ENCODE peak calls at places on chromosomes 3 and 15, in five cellular contexts. One of them, this sample, is unnamed.

GRCh38 chr3:182384182-182384581 is 409.1 kb upstream of the ATP11B start:
- DNase-seq in breast epithelium: no peak
- DNase-seq in body of pancreas: no peak
- DNase-seq in left lung: no peak
- DNase-seq in uterus: no peak
- DNase-seq in this sample: no peak

GRCh38 chr3:78707094-78707493 is 1060.7 kb downstream of the ROBO1 start:
- DNase-seq in breast epithelium: no peak
- DNase-seq in body of pancreas: no peak
- DNase-seq in left lung: no peak
- DNase-seq in uterus: no peak
- DNase-seq in this sample: no peak

GRCh38 chr3:15819043-15819442 is 21.3 kb upstream of the ANKRD28 start:
- DNase-seq in breast epithelium: no peak
- DNase-seq in body of pancreas: no peak
- DNase-seq in left lung: no peak
- DNase-seq in uterus: no peak
- DNase-seq in this sample: no peak

GRCh38 chr3:85554153-85554552 is 595.4 kb downstream of the CADM2 start:
- DNase-seq in breast epithelium: no peak
- DNase-seq in body of pancreas: no peak
- DNase-seq in left lung: no peak
- DNase-seq in uterus: no peak
- DNase-seq in this sample: peak

GRCh38 chr3:184338538-184338945 is 1.1 kb downstream of the FAM131A start:
- DNase-seq in breast epithelium: peak
- DNase-seq in body of pancreas: peak
- DNase-seq in left lung: peak
- DNase-seq in uterus: peak
- DNase-seq in this sample: peak

GRCh38 chr15:47885921-47886320 is 168.6 kb downstream of the SEMA6D start:
- DNase-seq in breast epithelium: no peak
- DNase-seq in body of pancreas: no peak
- DNase-seq in left lung: no peak
- DNase-seq in uterus: no peak
- DNase-seq in this sample: peak

GRCh38 chr3:159169828-159170227 is 368.0 kb downstream of the MFSD1 start:
- DNase-seq in breast epithelium: no peak
- DNase-seq in body of pancreas: no peak
- DNase-seq in left lung: no peak
- DNase-seq in uterus: no peak
- DNase-seq in this sample: no peak

GRCh38 chr3:49629866-49630265 is 44.3 kb upstream of the APEH start:
- DNase-seq in breast epithelium: no peak
- DNase-seq in body of pancreas: no peak
- DNase-seq in left lung: no peak
- DNase-seq in uterus: no peak
- DNase-seq in this sample: no peak

GRCh38 chr3:140035856-140036255 is 100.9 kb downstream of the CLSTN2 start:
- DNase-seq in breast epithelium: no peak
- DNase-seq in body of pancreas: no peak
- DNase-seq in left lung: no peak
- DNase-seq in uterus: no peak
- DNase-seq in this sample: no peak

GRCh38 chr3:10281951-10282350 is 10.8 kb downstream of the GHRL start:
- DNase-seq in breast epithelium: no peak
- DNase-seq in body of pancreas: no peak
- DNase-seq in left lung: no peak
- DNase-seq in uterus: no peak
- DNase-seq in this sample: no peak

GRCh38 chr3:10280571-10280970 is 12.2 kb downstream of the GHRL start:
- DNase-seq in breast epithelium: no peak
- DNase-seq in body of pancreas: no peak
- DNase-seq in left lung: no peak
- DNase-seq in uterus: no peak
- DNase-seq in this sample: no peak

GRCh38 chr3:10279384-10280176 is 13.2 kb downstream of the GHRL start:
- DNase-seq in breast epithelium: no peak
- DNase-seq in body of pancreas: no peak
- DNase-seq in left lung: no peak
- DNase-seq in uterus: no peak
- DNase-seq in this sample: no peak

GRCh38 chr3:10278501-10278900 is 14.2 kb downstream of the GHRL start:
- DNase-seq in breast epithelium: no peak
- DNase-seq in body of pancreas: no peak
- DNase-seq in left lung: no peak
- DNase-seq in uterus: no peak
- DNase-seq in this sample: no peak

GRCh38 chr3:10280177-10280529 is 12.6 kb downstream of the GHRL start:
- DNase-seq in breast epithelium: no peak
- DNase-seq in body of pancreas: no peak
- DNase-seq in left lung: no peak
- DNase-seq in uterus: no peak
- DNase-seq in this sample: peak
- TF ChIP-seq CTCF in breast epithelium: no peak
- TF ChIP-seq CTCF in body of pancreas: no peak
- TF ChIP-seq CTCF in left lung: no peak
- TF ChIP-seq CTCF in uterus: no peak
- TF ChIP-seq CTCF in this sample: peak

DNA sequence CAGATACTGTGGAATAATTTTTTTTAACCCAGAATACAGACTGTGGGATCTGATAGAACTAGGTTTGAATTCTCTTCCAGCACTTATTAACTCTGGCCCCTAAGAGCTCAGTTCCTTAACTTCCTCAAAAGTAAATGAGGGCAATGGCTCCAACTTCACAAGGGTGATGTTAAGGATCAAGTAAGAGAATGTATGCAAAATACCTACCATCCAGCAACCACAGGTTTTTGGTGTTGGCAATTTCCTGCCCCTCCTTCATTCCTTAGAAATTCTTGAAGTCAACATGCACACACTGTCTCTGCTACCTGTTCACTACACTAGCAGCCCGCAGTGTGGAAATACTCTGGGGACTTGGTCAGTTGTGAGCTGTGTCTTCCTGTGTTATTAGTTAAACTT is 5.1 kb downstream of the ZBED2 start:
- DNase-seq in breast epithelium: no peak
- DNase-seq in body of pancreas: no peak
- DNase-seq in left lung: no peak
- DNase-seq in uterus: no peak
- DNase-seq in this sample: peak
- TF ChIP-seq CTCF in breast epithelium: no peak
- TF ChIP-seq CTCF in body of pancreas: no peak
- TF ChIP-seq CTCF in left lung: no peak
- TF ChIP-seq CTCF in uterus: no peak
- TF ChIP-seq CTCF in this sample: no peak

DNA sequence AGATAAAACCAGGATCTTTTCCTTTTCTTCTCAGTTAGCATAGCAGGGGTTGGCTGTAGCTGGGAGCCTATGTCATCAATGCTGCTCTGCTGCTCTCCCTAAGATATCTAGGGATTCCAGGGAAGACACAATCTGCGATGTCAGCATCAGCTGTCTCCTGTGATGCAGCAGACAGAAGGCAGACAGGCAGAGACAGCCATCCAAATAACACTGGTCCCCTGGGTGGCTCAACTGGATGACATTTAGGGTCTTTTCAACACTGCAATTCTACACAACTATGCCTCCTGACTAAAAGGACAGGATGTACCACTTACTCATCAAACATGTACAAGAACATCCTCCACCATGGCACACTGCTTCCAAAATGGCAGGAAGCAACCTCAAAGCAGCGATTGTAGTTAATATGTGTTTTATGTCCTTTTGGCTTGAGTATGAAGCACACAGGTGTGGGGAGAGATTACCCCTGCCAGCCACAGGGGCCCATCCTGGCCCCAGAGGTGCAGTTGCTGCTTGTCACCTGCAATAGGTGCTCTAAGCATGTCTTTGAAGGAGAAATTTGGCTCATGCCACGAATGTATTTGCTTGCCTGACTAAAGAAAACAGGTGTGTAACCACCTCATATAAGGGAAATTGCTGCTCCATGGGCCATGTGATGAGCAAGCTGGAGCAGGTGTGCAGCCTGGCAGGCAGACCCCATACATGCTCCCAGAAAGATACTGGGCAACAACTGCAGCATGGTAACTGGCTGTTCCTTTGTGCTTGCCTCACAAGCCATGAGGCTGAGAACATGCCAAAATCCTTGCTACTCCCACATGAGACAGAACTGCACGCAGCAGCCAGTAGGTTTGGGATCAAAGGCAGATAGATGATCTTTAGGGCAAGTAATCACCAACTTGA is 357.8 kb downstream of the VPS13C start:
- DNase-seq in breast epithelium: no peak
- DNase-seq in body of pancreas: no peak
- DNase-seq in left lung: no peak
- DNase-seq in uterus: no peak
- DNase-seq in this sample: peak
- TF ChIP-seq CTCF in breast epithelium: no peak
- TF ChIP-seq CTCF in body of pancreas: no peak
- TF ChIP-seq CTCF in left lung: no peak
- TF ChIP-seq CTCF in uterus: no peak
- TF ChIP-seq CTCF in this sample: peak

GRCh38 chr15:64426845-64427465 is 33.4 kb upstream of the ZNF609 start:
- DNase-seq in breast epithelium: no peak
- DNase-seq in body of pancreas: no peak
- DNase-seq in left lung: no peak
- DNase-seq in uterus: no peak
- DNase-seq in this sample: peak
- TF ChIP-seq CTCF in breast epithelium: no peak
- TF ChIP-seq CTCF in body of pancreas: no peak
- TF ChIP-seq CTCF in left lung: no peak
- TF ChIP-seq CTCF in uterus: peak
- TF ChIP-seq CTCF in this sample: peak

This sample was measured in GM23338.